ENCODE peak calls at places on chromosome 19, in seven cellular contexts. One of them, this sample, is unnamed.

GRCh38 chr19:14463747-14464146 is 11.4 kb downstream of the PTGER1 start:
- DNase-seq in C1 segment of cervical spinal cord: no peak
- DNase-seq in HEK293T: no peak
- DNase-seq in T-helper 2 cell: no peak
- DNase-seq in effector CD8-positive, alpha-beta T cell: no peak
- DNase-seq in activated naive CD4-positive, alpha-beta T cell treated with Interleukin-2 at 50 U/mL for 16 hours: no peak
- DNase-seq in NCI-H1436: no peak
- DNase-seq in this sample: no peak

GRCh38 chr19:2164020-2164988 is 571 bp downstream of the DOT1L start:
- DNase-seq in T-helper 2 cell: no peak
- DNase-seq in NCI-H1436: no peak
- DNase-seq in activated naive CD4-positive, alpha-beta T cell treated with Interleukin-2 at 50 U/mL for 16 hours: peak
- DNase-seq in C1 segment of cervical spinal cord: no peak
- DNase-seq in effector CD8-positive, alpha-beta T cell: peak
- DNase-seq in HEK293T: no peak
- DNase-seq in this sample: no peak

GRCh38 chr19:18850560-18851375 is 19.0 kb downstream of the UPF1 start:
- DNase-seq in effector CD8-positive, alpha-beta T cell: no peak
- DNase-seq in HEK293T: no peak
- DNase-seq in NCI-H1436: no peak
- DNase-seq in activated naive CD4-positive, alpha-beta T cell treated with Interleukin-2 at 50 U/mL for 16 hours: no peak
- DNase-seq in T-helper 2 cell: no peak
- DNase-seq in C1 segment of cervical spinal cord: no peak
- DNase-seq in this sample: no peak

GRCh38 chr19:38405276-38405675 is 2.4 kb downstream of the FAM98C start:
- DNase-seq in NCI-H1436: no peak
- DNase-seq in T-helper 2 cell: no peak
- DNase-seq in HEK293T: no peak
- DNase-seq in effector CD8-positive, alpha-beta T cell: no peak
- DNase-seq in activated naive CD4-positive, alpha-beta T cell treated with Interleukin-2 at 50 U/mL for 16 hours: no peak
- DNase-seq in C1 segment of cervical spinal cord: no peak
- DNase-seq in this sample: no peak

GRCh38 chr19:39324242-39324842 is 3.7 kb upstream of the LRFN1 start:
- DNase-seq in NCI-H1436: no peak
- DNase-seq in activated naive CD4-positive, alpha-beta T cell treated with Interleukin-2 at 50 U/mL for 16 hours: no peak
- DNase-seq in HEK293T: no peak
- DNase-seq in T-helper 2 cell: no peak
- DNase-seq in C1 segment of cervical spinal cord: no peak
- DNase-seq in effector CD8-positive, alpha-beta T cell: no peak
- DNase-seq in this sample: no peak

GRCh38 chr19:38485541-38486285 is 52.2 kb downstream of the RYR1 start:
- DNase-seq in HEK293T: no peak
- DNase-seq in C1 segment of cervical spinal cord: no peak
- DNase-seq in NCI-H1436: no peak
- DNase-seq in effector CD8-positive, alpha-beta T cell: no peak
- DNase-seq in T-helper 2 cell: no peak
- DNase-seq in activated naive CD4-positive, alpha-beta T cell treated with Interleukin-2 at 50 U/mL for 16 hours: no peak
- DNase-seq in this sample: no peak

GRCh38 chr19:53467503-53468262 is at the start of gene ZNF813:
- DNase-seq in effector CD8-positive, alpha-beta T cell: peak
- DNase-seq in C1 segment of cervical spinal cord: peak
- DNase-seq in NCI-H1436: peak
- DNase-seq in T-helper 2 cell: peak
- DNase-seq in HEK293T: peak
- DNase-seq in activated naive CD4-positive, alpha-beta T cell treated with Interleukin-2 at 50 U/mL for 16 hours: peak
- DNase-seq in this sample: peak

GRCh38 chr19:7342143-7342542 is 6.6 kb upstream of the ARHGEF18 start:
- DNase-seq in NCI-H1436: no peak
- DNase-seq in T-helper 2 cell: no peak
- DNase-seq in HEK293T: no peak
- DNase-seq in C1 segment of cervical spinal cord: no peak
- DNase-seq in effector CD8-positive, alpha-beta T cell: no peak
- DNase-seq in activated naive CD4-positive, alpha-beta T cell treated with Interleukin-2 at 50 U/mL for 16 hours: no peak
- DNase-seq in this sample: no peak

This sample was measured in tibial nerve.